ENCODE peak calls at places on chromosomes 11 and 22, in ten cellular contexts. R is prostate gland, D is fibroblast of villous mesenchyme, U is H1, Z is kidney, S is osteoblast, N is colonic mucosa, W is OCI-LY7, M is MM.1S, T is HFF-Myc. Q is an unnamed sample.

GRCh38 chr22:18076060-18076497 is 1.7 kb upstream of the PEX26 start:
- DNase-seq in R (peak), D (peak), U (no peak), Z (peak), S (peak), N (peak), W (peak), M (peak), T (peak), Q (no peak)

GRCh38 chr22:37485006-37485713 is 1.0 kb downstream of the MFNG start:
- DNase-seq in R (no peak), D (no peak), U (no peak), Z (no peak), S (peak), N (no peak), W (peak), M (peak), T (no peak), Q (no peak)

GRCh38 chr11:20397281-20397680 is 9.8 kb downstream of the PRMT3 start:
- DNase-seq in R (no peak), D (peak), U (no peak), Z (no peak), S (peak), N (no peak), W (peak), M (peak), T (peak), Q (no peak)

GRCh38 chr22:44944891-44945600 is 64.8 kb downstream of the PHF21B start:
- DNase-seq in R (no peak), D (no peak), U (no peak), Z (no peak), S (no peak), N (no peak), W (no peak), M (no peak), T (no peak), Q (no peak)

GRCh38 chr22:20009582-20010306 is 6.9 kb downstream of the ARVCF start:
- DNase-seq in R (no peak), D (no peak), U (no peak), Z (peak), S (peak), N (no peak), W (no peak), M (no peak), T (no peak), Q (no peak)

GRCh38 chr11:23990346-23990745 is 506.5 kb upstream of the LUZP2 start:
- DNase-seq in R (no peak), D (peak), U (no peak), Z (no peak), S (no peak), N (no peak), W (no peak), M (no peak), T (no peak), Q (no peak)

GRCh38 chr22:19636696-19637355 is 77.5 kb upstream of the SEPTIN5 start:
- DNase-seq in R (no peak), D (no peak), U (no peak), Z (no peak), S (peak), N (no peak), W (no peak), M (no peak), T (no peak), Q (no peak)

GRCh38 chr11:40293655-40294342 is 1165.7 kb downstream of the LRRC4C start:
- DNase-seq in R (peak), D (peak), U (peak), Z (peak), S (peak), N (peak), W (peak), M (peak), T (peak), Q (peak)

GRCh38 chr11:71946144-71946571 is 17.3 kb downstream of the RNF121 start:
- DNase-seq in R (no peak), D (peak), U (no peak), Z (no peak), S (peak), N (no peak), W (no peak), M (no peak), T (no peak), Q (no peak)

GRCh38 chr11:75849917-75850316 is 34.9 kb downstream of the UVRAG start:
- DNase-seq in R (no peak), D (no peak), U (no peak), Z (no peak), S (no peak), N (no peak), W (no peak), M (no peak), T (no peak), Q (no peak)

GRCh38 chr11:101327908-101328307 is 198.3 kb upstream of the PGR start:
- DNase-seq in R (no peak), D (peak), U (no peak), Z (no peak), S (no peak), N (no peak), W (no peak), M (no peak), T (no peak), Q (peak)

GRCh38 chr22:24517446-24517845 is 22.3 kb downstream of the UPB1 start:
- DNase-seq in R (no peak), D (no peak), U (no peak), Z (no peak), S (peak), N (no peak), W (no peak), M (no peak), T (no peak), Q (no peak)

GRCh38 chr11:64614927-64615326 is 23.9 kb downstream of the SLC22A12 start:
- DNase-seq in R (no peak), D (no peak), U (no peak), Z (no peak), S (no peak), N (no peak), W (no peak), M (no peak), T (no peak), Q (no peak)

GRCh38 chr11:132177106-132177505 is 806.7 kb downstream of the NTM start:
- DNase-seq in R (no peak), D (peak), U (no peak), Z (no peak), S (no peak), N (no peak), W (peak), M (peak), T (peak), Q (peak)

GRCh38 chr11:115317428-115318185 is 186.6 kb downstream of the CADM1 start:
- DNase-seq in R (no peak), D (no peak), U (no peak), Z (no peak), S (no peak), N (no peak), W (no peak), M (no peak), T (no peak), Q (no peak)

GRCh38 chr22:40204331-40205116 is 26.8 kb downstream of the TNRC6B start:
- DNase-seq in R (no peak), D (peak), U (no peak), Z (no peak), S (no peak), N (no peak), W (no peak), M (no peak), T (no peak), Q (no peak)

GRCh38 chr11:71240865-71241691 is 11.3 kb downstream of the SHANK2 start:
- DNase-seq in R (peak), D (peak), U (no peak), Z (peak), S (peak), N (no peak), W (no peak), M (no peak), T (peak), Q (peak)

GRCh38 chr11:108664241-108664640 is 628 bp upstream of the DDX10 start:
- DNase-seq in R (no peak), D (no peak), U (no peak), Z (no peak), S (peak), N (no peak), W (no peak), M (no peak), T (no peak), Q (no peak)

GRCh38 chr11:116589402-116589801 is 183.4 kb downstream of the BUD13 start:
- DNase-seq in R (no peak), D (no peak), U (no peak), Z (no peak), S (no peak), N (no peak), W (no peak), M (no peak), T (no peak), Q (no peak)

GRCh38 chr11:32113200-32113599 is 22.3 kb downstream of the RCN1 start:
- DNase-seq in R (peak), D (peak), U (no peak), Z (no peak), S (no peak), N (no peak), W (no peak), M (no peak), T (no peak), Q (no peak)

GRCh38 chr22:35350539-35351503 is 30.1 kb upstream of the HMOX1 start:
- DNase-seq in R (peak), D (peak), U (peak), Z (peak), S (peak), N (peak), W (peak), M (peak), T (peak), Q (peak)

GRCh38 chr11:20162824-20163777 is 2.8 kb upstream of the DBX1 start:
- DNase-seq in R (no peak), D (peak), U (no peak), Z (no peak), S (peak), N (no peak), W (no peak), M (no peak), T (no peak), Q (no peak)

GRCh38 chr11:1844221-1845094 is 5.7 kb downstream of the TNNI2 start:
- DNase-seq in R (no peak), D (peak), U (no peak), Z (peak), S (no peak), N (peak), W (no peak), M (no peak), T (no peak), Q (no peak)

GRCh38 chr11:7609015-7609414 is 64.3 kb downstream of the CYB5R2 start:
- DNase-seq in R (no peak), D (no peak), U (no peak), Z (no peak), S (no peak), N (no peak), W (no peak), M (no peak), T (no peak), Q (no peak)

GRCh38 chr11:76234704-76235232 is 28.5 kb upstream of the WNT11 start:
- DNase-seq in R (no peak), D (no peak), U (no peak), Z (peak), S (peak), N (peak), W (peak), M (peak), T (no peak), Q (no peak)

GRCh38 chr11:58577441-58578135 is 1.3 kb upstream of the ZFP91 start:
- DNase-seq in R (no peak), D (peak), U (no peak), Z (peak), S (no peak), N (peak), W (peak), M (peak), T (peak), Q (no peak)

GRCh38 chr11:120335596-120335927 is 651 bp upstream of the ARHGEF12 start:
- DNase-seq in R (peak), D (peak), U (no peak), Z (no peak), S (no peak), N (no peak), W (no peak), M (peak), T (no peak), Q (no peak)

GRCh38 chr11:71486320-71486719 is 33.3 kb downstream of the NADSYN1 start:
- DNase-seq in R (no peak), D (no peak), U (no peak), Z (no peak), S (no peak), N (no peak), W (no peak), M (no peak), T (no peak), Q (no peak)

GRCh38 chr11:114264381-114264780 is 31.8 kb upstream of the NNMT start:
- DNase-seq in R (no peak), D (no peak), U (no peak), Z (no peak), S (no peak), N (no peak), W (no peak), M (no peak), T (no peak), Q (no peak)

GRCh38 chr11:1876361-1877063 is 15.2 kb downstream of the PRR33 start:
- DNase-seq in R (no peak), D (peak), U (peak), Z (peak), S (peak), N (peak), W (peak), M (no peak), T (no peak), Q (no peak)

GRCh38 chr11:10838906-10839305 is 18.9 kb downstream of the ZBED5 start:
- DNase-seq in R (no peak), D (peak), U (no peak), Z (no peak), S (no peak), N (no peak), W (no peak), M (no peak), T (no peak), Q (no peak)

GRCh38 chr22:24006207-24006913 is 1.1 kb upstream of the GSTT4 start:
- DNase-seq in R (no peak), D (no peak), U (no peak), Z (no peak), S (peak), N (no peak), W (no peak), M (no peak), T (no peak), Q (no peak)

GRCh38 chr22:17171313-17172171 is 12.5 kb upstream of the HDHD5 start:
- DNase-seq in R (peak), D (peak), U (peak), Z (peak), S (peak), N (peak), W (peak), M (peak), T (peak), Q (no peak)

GRCh38 chr22:42979606-42980005 is 35.3 kb downstream of the PACSIN2 start:
- DNase-seq in R (no peak), D (no peak), U (no peak), Z (no peak), S (no peak), N (no peak), W (no peak), M (no peak), T (no peak), Q (no peak)

DNA sequence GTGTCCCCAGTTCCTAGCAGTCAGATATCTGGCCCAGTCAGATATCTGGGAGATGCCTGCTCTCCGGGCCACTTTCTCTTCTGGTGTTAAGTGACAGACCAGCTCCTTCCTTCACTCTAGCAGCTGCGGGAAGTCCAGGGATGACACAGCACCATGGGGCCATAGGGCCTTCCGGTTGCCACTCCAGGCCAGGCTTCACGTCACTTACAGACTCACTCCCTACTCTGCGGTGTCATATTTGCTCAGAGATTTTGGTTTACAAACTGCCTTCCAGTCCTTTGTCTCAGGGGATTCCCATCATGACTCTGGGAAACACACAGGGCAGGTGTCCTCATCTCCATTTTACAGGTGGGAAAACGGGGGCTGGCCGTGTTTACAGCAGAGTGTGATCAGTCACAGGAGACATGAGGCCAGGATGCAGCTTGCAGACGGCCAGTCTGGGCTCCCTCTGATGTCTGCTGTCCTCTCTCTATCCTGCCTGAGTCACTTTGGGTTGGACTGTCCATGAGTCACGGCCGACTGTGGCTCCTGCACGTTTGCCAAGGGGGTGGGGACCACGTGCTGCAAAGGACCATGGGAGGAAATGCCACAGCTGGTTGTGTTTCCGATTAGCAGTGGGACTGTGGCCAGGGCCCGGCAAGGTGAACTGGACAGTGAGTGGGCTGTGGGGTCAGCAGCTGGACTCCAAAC is 8.2 kb upstream of the TBC1D22A start:
- DNase-seq in R (peak), D (peak), U (no peak), Z (peak), S (peak), N (peak), W (no peak), M (no peak), T (peak), Q (peak)
- H3K4me3 ChIP-seq in R (no peak), D (no peak), U (no peak), Z (peak), S (peak), N (no peak), W (no peak), M (no peak), T (peak), Q (no peak)

GRCh38 chr11:73358071-73358470 is 18.1 kb upstream of the RELT start:
- DNase-seq in R (no peak), D (no peak), U (no peak), Z (no peak), S (peak), N (no peak), W (no peak), M (no peak), T (no peak), Q (no peak)

GRCh38 chr11:73361953-73362776 is 14.0 kb upstream of the RELT start:
- DNase-seq in R (no peak), D (no peak), U (peak), Z (no peak), S (no peak), N (no peak), W (peak), M (no peak), T (no peak), Q (no peak)

GRCh38 chr11:73360743-73361369 is 15.3 kb upstream of the RELT start:
- DNase-seq in R (no peak), D (no peak), U (no peak), Z (no peak), S (no peak), N (no peak), W (no peak), M (no peak), T (no peak), Q (no peak)

GRCh38 chr11:73359341-73359740 is 16.9 kb upstream of the RELT start:
- DNase-seq in R (no peak), D (peak), U (no peak), Z (peak), S (peak), N (no peak), W (no peak), M (peak), T (no peak), Q (no peak)

GRCh38 chr11:73359930-73360742 is 16.1 kb upstream of the RELT start:
- DNase-seq in R (no peak), D (peak), U (no peak), Z (no peak), S (peak), N (no peak), W (peak), M (peak), T (peak), Q (no peak)
- TF ChIP-seq CTCF in R (no peak), D (peak), U (peak), Z (no peak), S (peak), N (no peak), W (peak), M (peak), T (peak), Q (peak)

GRCh38 chr22:26380072-26380471 is 49.0 kb upstream of the ASPHD2 start:
- DNase-seq in R (no peak), D (no peak), U (no peak), Z (no peak), S (no peak), N (no peak), W (no peak), M (no peak), T (no peak), Q (no peak)

GRCh38 chr22:26372890-26373289 is 56.2 kb upstream of the ASPHD2 start:
- DNase-seq in R (no peak), D (no peak), U (no peak), Z (no peak), S (no peak), N (no peak), W (no peak), M (no peak), T (no peak), Q (no peak)

GRCh38 chr22:26374645-26375044 is 54.4 kb upstream of the ASPHD2 start:
- DNase-seq in R (no peak), D (no peak), U (no peak), Z (no peak), S (peak), N (no peak), W (no peak), M (no peak), T (no peak), Q (no peak)

GRCh38 chr22:26377170-26377825 is 51.8 kb upstream of the ASPHD2 start:
- DNase-seq in R (no peak), D (no peak), U (no peak), Z (no peak), S (no peak), N (no peak), W (no peak), M (no peak), T (no peak), Q (no peak)
- H3K4me3 ChIP-seq in R (no peak), D (no peak), U (peak), Z (no peak), S (no peak), N (no peak), W (no peak), M (no peak), T (no peak), Q (no peak)

GRCh38 chr22:31952094-31952401 is 7.7 kb downstream of the YWHAH start:
- DNase-seq in R (no peak), D (no peak), U (no peak), Z (no peak), S (peak), N (no peak), W (no peak), M (no peak), T (no peak), Q (no peak)
- TF ChIP-seq CTCF in R (no peak), D (peak), U (peak), Z (no peak), S (peak), N (no peak), W (peak), M (no peak), T (no peak), Q (peak)

DNA sequence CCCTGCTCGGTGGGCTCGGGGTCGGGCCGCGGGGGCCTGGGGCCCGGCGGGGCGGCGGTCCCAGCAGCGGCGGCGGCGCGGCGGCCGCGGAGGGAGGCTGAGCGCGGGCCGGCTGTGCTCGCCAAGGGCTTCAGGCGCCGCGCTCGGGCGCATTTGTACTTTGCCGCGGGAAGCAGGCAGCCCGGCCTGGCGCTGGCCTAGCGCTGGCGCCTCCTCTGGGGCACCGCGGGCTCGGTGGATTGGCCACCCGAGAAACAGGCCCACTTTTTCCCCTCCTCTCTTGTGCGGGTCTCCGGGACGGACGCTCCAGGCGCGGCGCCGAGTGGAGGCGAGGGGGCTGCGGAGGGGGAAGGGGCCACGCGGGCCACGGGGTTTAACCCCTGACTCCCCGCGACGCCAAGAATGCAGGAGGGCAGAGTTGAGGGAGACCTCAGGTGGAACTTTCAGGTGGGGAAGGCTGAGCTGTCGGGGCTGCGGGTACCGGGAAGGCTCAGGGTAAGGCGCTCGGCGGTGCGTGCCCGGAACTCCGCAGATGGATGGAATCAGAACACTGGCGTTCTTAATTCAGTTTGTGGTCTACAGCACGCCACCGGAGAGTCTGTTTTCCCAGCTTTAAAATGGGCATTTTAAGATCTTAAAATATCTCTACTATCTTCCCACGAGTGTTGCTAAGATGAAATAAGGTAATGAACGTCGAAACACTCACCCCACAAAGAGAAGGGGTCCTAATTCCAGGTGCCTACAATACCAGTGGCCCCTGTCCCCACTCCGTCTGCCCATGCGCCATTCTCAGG is at the start of gene CHRDL2:
- DNase-seq in R (no peak), D (peak), U (no peak), Z (no peak), S (peak), N (no peak), W (no peak), M (no peak), T (no peak), Q (no peak)
- H3K4me3 ChIP-seq in R (peak), D (peak), U (peak), Z (no peak), S (peak), N (peak), W (no peak), M (no peak), T (peak), Q (peak)

DNA sequence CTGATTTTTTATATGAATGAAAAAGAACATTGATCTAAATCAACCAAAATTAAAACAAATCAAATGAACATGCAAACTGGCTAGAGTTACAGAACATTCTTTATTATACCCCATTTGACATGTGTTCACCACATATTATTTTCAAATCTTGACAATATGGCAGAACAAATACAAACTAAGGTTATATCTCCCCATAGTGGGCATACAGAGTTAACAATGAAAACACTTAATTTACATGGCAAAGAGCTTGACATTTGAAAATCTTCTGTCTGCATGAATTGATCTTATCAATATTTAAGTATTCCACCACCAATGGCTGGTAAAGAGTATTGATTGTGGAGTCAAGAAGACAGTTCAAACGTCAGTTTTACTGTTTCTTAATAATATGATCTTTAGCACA is 197.9 kb upstream of the ANO3 start:
- DNase-seq in R (no peak), D (no peak), U (no peak), Z (no peak), S (no peak), N (no peak), W (peak), M (peak), T (no peak), Q (no peak)
- TF ChIP-seq CTCF in R (no peak), D (no peak), U (no peak), Z (no peak), S (no peak), N (no peak), W (peak), M (peak), T (no peak), Q (no peak)

Q was measured in retinal pigment epithelial cell.